ENCODE peak calls at places on chromosomes 16 and 17, in four cellular contexts. U is H1, O is HepG2, Q is GM12878. X is an unnamed sample.

GRCh38 chr17:66542183-66542966 is 240.0 kb downstream of the PRKCA start:
- DNase-seq in Q (peak; percentile 62), O (no peak), U (no peak), X (no peak)

GRCh38 chr16:10934325-10935107 is 7.8 kb downstream of the DEXI start:
- DNase-seq in O (no peak), Q (no peak), U (no peak), X (no peak)

GRCh38 chr17:38590988-38591758 is 14.6 kb downstream of the SRCIN1 start:
- DNase-seq in Q (no peak), O (peak; percentile 78), U (no peak), X (no peak)

GRCh38 chr16:87657621-87658192 is 55.4 kb downstream of the JPH3 start:
- DNase-seq in U (peak; percentile 39), O (peak; percentile 40), Q (no peak), X (peak; percentile 42)

GRCh38 chr17:45091778-45092425 is 30.8 kb downstream of the NMT1 start:
- DNase-seq in O (no peak), Q (no peak), U (no peak), X (no peak)

GRCh38 chr17:68455756-68456528 is 1.4 kb downstream of the WIPI1 start:
- DNase-seq in O (peak; percentile 89), U (no peak), Q (no peak), X (no peak)

GRCh38 chr16:4752351-4753100 is 14.4 kb downstream of the ZNF500 start:
- DNase-seq in O (no peak), Q (no peak), U (no peak), X (no peak)

GRCh38 chr16:85593503-85594195 is 19.5 kb upstream of the GSE1 start:
- DNase-seq in O (no peak), Q (no peak), U (no peak), X (no peak)

GRCh38 chr17:73600103-73600871 is 44.0 kb downstream of the SDK2 start:
- DNase-seq in Q (no peak), O (no peak), U (no peak), X (no peak)

GRCh38 chr17:69574257-69575197 is 160.0 kb downstream of the MAP2K6 start:
- DNase-seq in Q (no peak), U (no peak), O (no peak), X (no peak)

GRCh38 chr17:63995626-63996025 is 2.5 kb upstream of the PRR29 start:
- DNase-seq in U (no peak), Q (no peak), O (no peak), X (no peak)

GRCh38 chr17:47208744-47209488 is at the start of gene MYL4:
- DNase-seq in Q (no peak), O (no peak), U (no peak), X (peak; percentile 68)

GRCh38 chr16:54051821-54052220 is 234.8 kb downstream of the IRX3 start:
- DNase-seq in O (no peak), Q (no peak), U (no peak), X (no peak)

GRCh38 chr17:4513113-4514032 is 14.7 kb downstream of the SPNS2 start:
- DNase-seq in U (no peak), O (no peak), Q (no peak), X (no peak)

GRCh38 chr17:56300191-56300590 is 146.9 kb downstream of the ANKFN1 start:
- DNase-seq in U (no peak), O (no peak), Q (no peak), X (no peak)

GRCh38 chr16:86303787-86304685 is 206.3 kb upstream of the FOXF1 start:
- DNase-seq in U (no peak), O (no peak), Q (no peak), X (no peak)

GRCh38 chr16:23570992-23571632 is 13.6 kb downstream of the UBFD1 start:
- DNase-seq in U (no peak), Q (no peak), O (no peak), X (no peak)

GRCh38 chr17:74280093-74280513 is 6.1 kb downstream of the DNAI2 start:
- DNase-seq in U (no peak), Q (no peak), O (no peak), X (no peak)

GRCh38 chr17:60901222-60901621 is 223.6 kb downstream of the BCAS3 start:
- DNase-seq in Q (no peak), O (no peak), U (no peak), X (no peak)

GRCh38 chr17:29954405-29954804 is 13.0 kb downstream of the EFCAB5 start:
- DNase-seq in O (no peak), U (no peak), Q (no peak), X (no peak)

GRCh38 chr17:34656801-34657200 is 77.4 kb downstream of the TMEM132E start:
- DNase-seq in U (no peak), Q (no peak), O (no peak), X (no peak)

GRCh38 chr17:50621562-50621961 is 13.1 kb upstream of the ABCC3 start:
- DNase-seq in U (no peak), O (no peak), Q (no peak), X (peak; percentile 45)

GRCh38 chr16:66886914-66887313 is 6.6 kb downstream of the PDP2 start:
- DNase-seq in O (no peak), Q (no peak), U (no peak), X (no peak)

GRCh38 chr16:70738083-70738977 is 52.5 kb upstream of the MTSS2 start:
- DNase-seq in O (peak; percentile 79), U (peak; percentile 44), Q (no peak), X (peak; percentile 69)

GRCh38 chr17:48679385-48680096 is 42.8 kb downstream of the PRAC1 start:
- DNase-seq in Q (no peak), O (no peak), U (no peak), X (no peak)

GRCh38 chr16:84928679-84929420 is 82.5 kb downstream of the ZDHHC7 start:
- DNase-seq in O (no peak), Q (no peak), U (no peak), X (peak; percentile 28)

GRCh38 chr17:19750835-19751234 is 2.7 kb upstream of the ALDH3A1 start:
- DNase-seq in Q (no peak), U (no peak), O (no peak), X (no peak)
- TF ChIP-seq HDAC6 in Q (no peak), U (no peak), O (no peak), X (no peak)

DNA sequence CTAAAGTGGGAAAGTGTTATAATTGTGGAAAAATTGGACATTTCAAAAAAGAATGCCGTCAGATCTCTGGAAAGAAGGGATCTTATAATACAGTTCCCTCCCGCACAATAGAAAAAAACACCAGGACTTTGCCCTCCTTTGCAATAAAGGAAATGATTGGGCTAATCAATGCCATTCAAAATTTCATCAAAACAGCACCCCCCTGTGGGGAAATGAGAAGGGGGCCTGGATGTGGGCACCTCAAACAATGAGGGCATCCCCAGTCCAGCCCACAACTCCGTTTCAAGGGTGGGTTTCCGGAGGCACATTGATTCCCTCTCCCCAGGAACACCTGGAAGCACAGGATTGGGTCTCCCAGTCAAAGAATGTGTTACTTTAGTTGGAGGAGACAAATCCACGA is 26.1 kb downstream of the CD300LG start:
- DNase-seq in O (no peak), Q (no peak), U (no peak), X (no peak)
- TF ChIP-seq HDAC6 in O (no peak), Q (no peak), U (no peak), X (no peak)

GRCh38 chr17:57924677-57925076 is 30.5 kb downstream of the CUEDC1 start:
- DNase-seq in U (no peak), Q (no peak), O (no peak), X (no peak)
- TF ChIP-seq HDAC6 in U (no peak), Q (no peak), O (no peak), X (no peak)

GRCh38 chr16:88907768-88908167 is 41.3 kb upstream of the PABPN1L start:
- DNase-seq in U (no peak), O (no peak), Q (no peak), X (no peak)
- TF ChIP-seq HDAC6 in U (no peak), O (no peak), Q (no peak), X (no peak)

DNA sequence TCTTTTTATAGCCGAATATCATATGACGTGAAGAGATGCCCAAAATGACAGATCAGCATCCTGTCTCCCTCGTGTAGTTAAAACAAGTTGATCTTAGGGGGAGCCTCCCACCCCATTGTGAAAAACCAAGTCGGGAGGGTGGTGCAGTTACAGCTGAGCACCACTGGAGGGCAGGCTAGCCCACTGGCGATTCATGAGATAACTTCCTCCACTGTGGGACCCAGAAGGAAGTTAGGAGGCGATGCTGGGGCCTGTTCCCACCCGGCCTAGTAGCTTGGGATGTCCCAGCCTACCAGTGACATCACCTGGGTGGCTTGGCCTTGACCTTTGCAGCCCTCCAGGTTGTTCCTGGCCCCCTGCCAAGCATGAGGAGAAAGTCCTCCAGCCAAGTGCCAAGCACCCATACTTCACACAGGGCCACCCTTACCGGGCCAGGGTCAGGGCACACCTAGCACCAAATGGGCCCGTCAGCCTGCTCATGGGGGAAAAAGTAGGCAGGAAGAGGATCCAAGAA is 8.1 kb upstream of the CPNE2 start:
- DNase-seq in O (peak; percentile 54), U (peak; percentile 53), Q (peak; percentile 25), X (peak; percentile 86)
- TF ChIP-seq HDAC6 in O (no peak), U (no peak), Q (no peak), X (no peak)

GRCh38 chr17:1733759-1734158 is 8.9 kb upstream of the SERPINF2 start:
- DNase-seq in Q (no peak), U (no peak), O (no peak), X (no peak)

GRCh38 chr17:1737531-1738291 is 5.0 kb upstream of the SERPINF2 start:
- DNase-seq in U (no peak), O (no peak), Q (no peak), X (no peak)

GRCh38 chr17:1735834-1736347 is 6.8 kb upstream of the SERPINF2 start:
- DNase-seq in Q (no peak), O (peak; percentile 54), U (no peak), X (no peak)

GRCh38 chr17:1735418-1735817 is 7.3 kb upstream of the SERPINF2 start:
- DNase-seq in Q (no peak), U (no peak), O (no peak), X (no peak)

GRCh38 chr17:1736348-1737281 is 6.1 kb upstream of the SERPINF2 start:
- DNase-seq in O (peak; percentile 98), U (no peak), Q (no peak), X (peak; percentile 78)
- TF ChIP-seq HDAC6 in O (no peak), U (no peak), Q (no peak), X (no peak)

GRCh38 chr16:2475413-2476344 is 752 bp downstream of the TBC1D24 start:
- DNase-seq in U (no peak), O (no peak), Q (no peak), X (peak; percentile 56)

GRCh38 chr16:2473425-2473926 is 1.5 kb upstream of the TBC1D24 start:
- DNase-seq in U (no peak), O (no peak), Q (no peak), X (peak; percentile 78)

GRCh38 chr16:2473999-2474876 is 689 bp upstream of the TBC1D24 start:
- DNase-seq in U (no peak), Q (no peak), O (no peak), X (peak; percentile 63)

GRCh38 chr16:2476345-2476720 is 1.4 kb downstream of the TBC1D24 start:
- DNase-seq in O (no peak), U (no peak), Q (no peak), X (no peak)

GRCh38 chr16:2474877-2475412 is at the start of gene TBC1D24:
- DNase-seq in U (no peak), O (peak; percentile 67), Q (no peak), X (peak; percentile 96)
- TF ChIP-seq HDAC6 in U (no peak), O (no peak), Q (no peak), X (no peak)

X was measured in K562.